ENCODE peak calls at places on chromosomes 3 and 15, in eight cellular contexts. L is cardiac muscle cell, J is epithelial cell of esophagus, I is uterus, K is Peyer's patch, G is SK-N-SH, V is BJ, P is AG04449. X is an unnamed sample.
A peak's percentile ranks its signal among the peaks of the same experiment; 100 is the strongest.

GRCh38 chr3:11480663-11481298 is 162.9 kb downstream of the VGLL4 start:
- DNase-seq in V (no peak), K (no peak), I (peak; percentile 83), J (no peak), G (no peak), L (no peak), P (no peak), X (no peak)

GRCh38 chr3:161558256-161558655 is 61.6 kb downstream of the OTOL1 start:
- DNase-seq in V (no peak), L (peak; percentile 8), P (no peak), G (no peak), K (no peak), I (no peak), J (no peak), X (no peak)

GRCh38 chr3:3927965-3928364 is 128.7 kb downstream of the LRRN1 start:
- DNase-seq in L (no peak), I (no peak), G (no peak), J (no peak), K (no peak), V (no peak), P (no peak), X (no peak)

GRCh38 chr15:59456114-59456513 is 18.1 kb downstream of the FAM81A start:
- DNase-seq in I (no peak), V (no peak), L (no peak), P (no peak), G (no peak), K (peak; percentile 81), J (peak; percentile 90), X (no peak)

GRCh38 chr3:149251186-149251585 is 29.6 kb upstream of the CP start:
- DNase-seq in L (no peak), K (no peak), G (no peak), P (no peak), J (peak; percentile 57), I (no peak), V (no peak), X (no peak)

GRCh38 chr3:78721771-78722543 is 1045.8 kb downstream of the ROBO1 start:
- DNase-seq in I (no peak), K (no peak), L (no peak), V (no peak), P (no peak), J (no peak), G (no peak), X (no peak)

GRCh38 chr15:58267026-58267425 is 128.8 kb downstream of the AQP9 start:
- DNase-seq in J (peak; percentile 73), K (no peak), P (no peak), L (no peak), G (no peak), V (no peak), I (no peak), X (no peak)

GRCh38 chr3:48013288-48013980 is 2.8 kb downstream of the MAP4 start:
- DNase-seq in P (no peak), K (no peak), L (peak; percentile 77), J (peak; percentile 65), G (no peak), I (peak; percentile 55), V (peak; percentile 40), X (no peak)

GRCh38 chr15:50850003-50850402 is 58.5 kb upstream of the AP4E1 start:
- DNase-seq in P (no peak), V (no peak), L (no peak), J (no peak), K (no peak), I (no peak), G (no peak), X (no peak)

GRCh38 chr3:14827776-14828175 is 9.0 kb downstream of the FGD5 start:
- DNase-seq in G (no peak), J (peak; percentile 20), L (peak; percentile 44), P (no peak), I (no peak), K (no peak), V (no peak), X (no peak)

GRCh38 chr3:129650256-129650872 is 43.9 kb upstream of the PLXND1 start:
- DNase-seq in P (peak; percentile 61), G (peak; percentile 58), L (peak; percentile 68), J (peak; percentile 79), V (peak; percentile 80), I (peak; percentile 86), K (peak; percentile 88), X (peak; percentile 84)

GRCh38 chr3:9787714-9788113 is 4.6 kb downstream of the TADA3 start:
- DNase-seq in L (no peak), I (no peak), V (no peak), J (no peak), P (no peak), G (no peak), K (no peak), X (no peak)

GRCh38 chr3:53773586-53774368 is 72.4 kb downstream of the CHDH start:
- DNase-seq in I (peak; percentile 67), P (peak; percentile 72), J (peak; percentile 60), L (no peak), V (peak; percentile 82), K (no peak), G (peak; percentile 60), X (no peak)

DNA sequence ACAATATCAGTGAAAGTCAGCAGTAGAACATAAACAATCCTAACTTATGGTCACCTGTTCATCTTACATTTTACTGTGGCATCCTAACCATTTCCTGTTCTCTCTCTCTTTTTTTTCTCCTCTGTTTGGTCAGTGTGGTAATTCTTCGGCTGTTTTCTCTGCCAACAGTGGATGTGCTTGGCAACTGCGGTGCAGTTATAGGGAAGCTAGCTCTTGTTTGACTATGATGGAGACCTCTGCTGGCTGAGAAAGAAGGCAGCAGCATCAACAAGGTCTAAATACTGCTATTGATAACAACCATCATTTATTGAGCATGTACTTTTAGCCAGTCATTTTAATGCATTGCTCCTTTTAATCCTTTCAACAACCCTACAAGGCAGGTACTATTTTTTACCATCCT is 723 bp upstream of the DRD3 start:
- DNase-seq in J (peak; percentile 22), V (no peak), P (no peak), I (no peak), K (no peak), G (peak; percentile 42), L (peak; percentile 21), X (no peak)
- TF ChIP-seq CTCF in J (peak; percentile 41), V (peak; percentile 28), P (peak; percentile 38), I (no peak), K (no peak), G (peak; percentile 48), L (peak; percentile 43), X (no peak)

GRCh38 chr3:113214227-113214626 is 2.9 kb downstream of the BOC start:
- DNase-seq in P (no peak), V (no peak), I (no peak), G (no peak), K (no peak), L (no peak), J (no peak), X (no peak)
- H3K4me3 ChIP-seq in P (no peak overlapping the region), V (no peak overlapping the region), I (peak overlapping the region; percentile 87), G (no peak overlapping the region), K (no peak overlapping the region), L (no peak overlapping the region), J (no peak overlapping the region), X (peak overlapping the region; percentile 31)

GRCh38 chr3:65110661-65111060 is 422.9 kb upstream of the ADAMTS9 start:
- DNase-seq in G (no peak), K (no peak), L (no peak), P (no peak), J (no peak), I (no peak), V (no peak), X (no peak)

GRCh38 chr3:65112751-65113300 is 425.0 kb upstream of the ADAMTS9 start:
- DNase-seq in I (no peak), K (no peak), J (no peak), V (no peak), L (peak; percentile 15), P (no peak), G (no peak), X (no peak)

GRCh38 chr3:65101450-65101849 is 413.6 kb upstream of the ADAMTS9 start:
- DNase-seq in G (no peak), P (no peak), L (no peak), I (no peak), K (no peak), V (no peak), J (no peak), X (no peak)

DNA sequence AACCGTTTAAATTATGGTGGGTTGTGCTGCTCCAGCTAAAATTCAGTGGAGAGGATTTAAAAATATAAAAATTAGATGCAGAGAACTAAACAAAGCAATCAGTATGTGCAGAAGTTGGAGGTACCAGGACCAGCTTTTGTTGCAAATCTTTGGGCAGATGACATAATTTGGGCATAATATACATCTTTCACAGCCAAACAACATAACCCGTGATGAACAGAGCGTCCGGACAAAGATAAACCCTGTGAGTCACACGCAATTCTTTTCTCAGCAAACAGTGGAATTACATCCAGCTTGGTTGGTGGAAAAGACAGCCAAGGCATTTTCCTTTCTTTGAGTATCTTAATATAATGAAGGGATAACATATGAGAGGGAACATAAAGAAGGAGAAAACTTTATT is 419.4 kb upstream of the ADAMTS9 start:
- DNase-seq in J (no peak), V (no peak), I (peak; percentile 31), P (no peak), G (no peak), K (no peak), L (no peak), X (no peak)
- TF ChIP-seq CTCF in J (no peak), V (no peak), I (no peak), P (no peak), G (no peak), K (no peak), L (no peak), X (no peak)

GRCh38 chr3:194395201-194395600 is 3.9 kb downstream of the GP5 start:
- DNase-seq in J (peak; percentile 83), V (no peak), G (no peak), P (no peak), K (peak; percentile 48), L (no peak), I (no peak), X (no peak)

GRCh38 chr3:194395767-194396527 is 3.1 kb downstream of the GP5 start:
- DNase-seq in L (peak; percentile 41), P (no peak), G (no peak), V (no peak), K (peak; percentile 58), J (no peak), I (peak; percentile 29), X (no peak)

GRCh38 chr3:194397757-194398312 is 1.2 kb downstream of the GP5 start:
- DNase-seq in P (no peak), L (peak; percentile 14), I (no peak), V (no peak), J (peak; percentile 8), G (no peak), K (peak; percentile 45), X (no peak)

GRCh38 chr3:194396897-194397756 is 1.9 kb downstream of the GP5 start:
- DNase-seq in L (no peak), J (peak; percentile 64), K (peak; percentile 38), P (no peak), V (no peak), I (no peak), G (no peak), X (no peak)

GRCh38 chr3:194396561-194396896 is 2.5 kb downstream of the GP5 start:
- DNase-seq in V (no peak), I (no peak), J (no peak), K (peak; percentile 45), P (no peak), G (no peak), L (no peak), X (no peak)
- H3K4me3 ChIP-seq in V (no peak overlapping the region), I (no peak overlapping the region), J (no peak overlapping the region), K (peak overlapping the region; percentile 20), P (no peak overlapping the region), G (no peak overlapping the region), L (no peak overlapping the region), X (peak overlapping the region; percentile 59)

X was measured in coronary artery.